ENCODE peak calls at places on chromosome 16, in four cellular contexts. V is OCI-LY7, G is astrocyte of the cerebellum, Q is mesothelial cell of epicardium. M is an unnamed sample.

GRCh38 chr16:1834096-1834495 is 7.1 kb downstream of the FAHD1 start:
- DNase-seq in V (no peak), G (no peak), Q (no peak), M (no peak)

GRCh38 chr16:27033281-27033680 is 33.4 kb upstream of the C16orf82 start:
- DNase-seq in Q (no peak), V (no peak), G (no peak), M (no peak)

GRCh38 chr16:83924686-83925085 is 25.8 kb downstream of the MLYCD start:
- DNase-seq in V (no peak), G (no peak), Q (no peak), M (no peak)

GRCh38 chr16:528111-529011 is 849 bp downstream of the CAPN15 start:
- DNase-seq in G (peak; percentile 8), V (peak; percentile 37), Q (no peak), M (no peak)

GRCh38 chr16:17130733-17131132 is 340.0 kb downstream of the XYLT1 start:
- DNase-seq in Q (no peak), G (no peak), V (no peak), M (no peak)

GRCh38 chr16:13923703-13924298 is 3.8 kb downstream of the ERCC4 start:
- DNase-seq in G (peak; percentile 57), Q (no peak), V (peak; percentile 78), M (peak; percentile 48)

GRCh38 chr16:62225675-62226074 is 189.4 kb upstream of the CDH8 start:
- DNase-seq in Q (peak; percentile 37), G (peak; percentile 15), V (peak; percentile 13), M (no peak)

GRCh38 chr16:31081428-31082351 is 7.1 kb downstream of the PRSS53 start:
- DNase-seq in G (no peak), V (no peak), Q (no peak), M (no peak)

GRCh38 chr16:14399397-14400284 is 230.4 kb downstream of the PARN start:
- DNase-seq in G (peak; percentile 83), Q (no peak), V (no peak), M (no peak)

GRCh38 chr16:9033125-9033830 is 58.2 kb upstream of the HAPSTR1 start:
- DNase-seq in Q (no peak), G (no peak), V (peak; percentile 41), M (peak; percentile 55)

GRCh38 chr16:16171332-16171919 is 51.9 kb downstream of the ABCC6 start:
- DNase-seq in Q (no peak), V (no peak), G (no peak), M (no peak)

GRCh38 chr16:89443727-89444084 is 46.7 kb downstream of the ANKRD11 start:
- DNase-seq in G (no peak), Q (no peak), V (no peak), M (no peak)

GRCh38 chr16:15757630-15758251 is 99.1 kb downstream of the MYH11 start:
- DNase-seq in G (no peak), V (peak; percentile 14), Q (no peak), M (no peak)

GRCh38 chr16:47034455-47034854 is 61.0 kb upstream of the DNAJA2 start:
- DNase-seq in V (no peak), G (no peak), Q (no peak), M (no peak)

GRCh38 chr16:87445486-87445885 is 47.3 kb downstream of the ZCCHC14 start:
- DNase-seq in V (no peak), G (no peak), Q (no peak), M (no peak)

GRCh38 chr16:12171206-12171605 is 194.7 kb downstream of the SNX29 start:
- DNase-seq in Q (no peak), V (no peak), G (no peak), M (no peak)

GRCh38 chr16:72285324-72285723 is 113.4 kb upstream of the PMFBP1 start:
- DNase-seq in Q (no peak), V (no peak), G (no peak), M (no peak)
- TF ChIP-seq CTCF in Q (no peak), V (no peak), G (no peak), M (no peak)

DNA sequence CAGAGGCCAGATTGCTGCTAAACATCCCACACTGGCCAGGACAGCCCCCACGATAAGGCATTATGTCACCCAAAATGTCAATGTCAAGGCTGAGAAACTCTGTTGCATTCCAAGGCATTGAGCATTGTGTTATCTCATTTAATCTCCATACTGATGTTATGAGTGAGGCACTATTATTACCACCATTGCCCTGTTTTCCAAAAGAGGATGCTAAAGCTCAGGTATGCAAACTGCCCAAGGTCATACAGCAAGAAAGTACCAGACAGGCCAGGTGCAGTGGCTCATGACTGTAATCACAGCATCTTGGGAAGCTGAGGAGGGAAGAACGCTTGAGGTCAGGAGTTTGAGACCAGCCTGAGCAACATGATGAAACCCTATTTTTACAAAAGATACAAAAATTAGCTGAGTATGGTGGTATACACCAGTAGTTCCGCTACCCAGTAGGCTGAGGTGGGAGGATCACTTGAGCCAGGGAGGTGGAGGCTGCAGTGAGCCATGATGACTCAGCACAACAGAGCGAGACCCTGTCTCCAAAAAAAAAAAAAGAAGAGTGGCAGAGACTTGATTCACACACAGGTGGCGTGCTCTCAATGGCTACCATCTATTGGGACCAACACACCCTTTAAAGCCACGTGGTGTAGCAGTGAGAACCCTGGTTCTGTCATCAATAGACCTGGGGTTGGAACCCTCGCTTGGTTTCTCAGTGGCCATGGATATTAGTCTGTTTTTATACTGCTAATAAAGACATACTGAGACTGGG is 58.8 kb upstream of the GRIN2A start:
- DNase-seq in G (no peak), V (no peak), Q (no peak), M (no peak)
- TF ChIP-seq CTCF in G (no peak), V (no peak), Q (no peak), M (no peak)

GRCh38 chr16:57775661-57776469 is 26.4 kb downstream of the KIFC3 start:
- DNase-seq in V (no peak), G (no peak), Q (no peak), M (no peak)
- TF ChIP-seq CTCF in V (peak; percentile 25), G (peak; percentile 47), Q (peak; percentile 40), M (no peak)

GRCh38 chr16:75095637-75096036 is 20.9 kb downstream of the LDHD start:
- DNase-seq in G (no peak), Q (no peak), V (no peak), M (no peak)

GRCh38 chr16:75097941-75098897 is 18.4 kb downstream of the LDHD start:
- DNase-seq in G (no peak), Q (no peak), V (no peak), M (peak; percentile 81)

GRCh38 chr16:75097191-75097761 is 19.3 kb downstream of the LDHD start:
- DNase-seq in V (no peak), Q (no peak), G (no peak), M (no peak)

GRCh38 chr16:75095204-75095621 is 21.4 kb downstream of the LDHD start:
- DNase-seq in Q (no peak), V (no peak), G (no peak), M (peak; percentile 47)

GRCh38 chr16:75096730-75097129 is 19.9 kb downstream of the LDHD start:
- DNase-seq in V (no peak), Q (no peak), G (peak; percentile 49), M (no peak)
- TF ChIP-seq CTCF in V (peak; percentile 19), Q (peak; percentile 47), G (peak; percentile 52), M (no peak)

GRCh38 chr16:67109407-67110135 is at the start of gene PHAF1:
- DNase-seq in Q (peak; percentile 91), G (peak; percentile 64), V (peak; percentile 91), M (peak; percentile 100)
- TF ChIP-seq CTCF in Q (no peak), G (no peak), V (no peak), M (no peak)

GRCh38 chr16:22813946-22814325 is at the start of gene HS3ST2:
- DNase-seq in G (no peak), Q (no peak), V (no peak), M (peak; percentile 16)
- TF ChIP-seq CTCF in G (no peak), Q (no peak), V (no peak), M (no peak)

GRCh38 chr16:56956076-56956475 is 5.7 kb upstream of the CETP start:
- DNase-seq in G (no peak), Q (no peak), V (no peak), M (no peak)

GRCh38 chr16:56960681-56961281 is 969 bp upstream of the CETP start:
- DNase-seq in Q (no peak), V (no peak), G (no peak), M (no peak)

GRCh38 chr16:56961386-56961785 is 364 bp upstream of the CETP start:
- DNase-seq in Q (no peak), V (no peak), G (no peak), M (no peak)

GRCh38 chr16:56953006-56953405 is 8.7 kb upstream of the CETP start:
- DNase-seq in G (no peak), V (no peak), Q (no peak), M (no peak)

DNA sequence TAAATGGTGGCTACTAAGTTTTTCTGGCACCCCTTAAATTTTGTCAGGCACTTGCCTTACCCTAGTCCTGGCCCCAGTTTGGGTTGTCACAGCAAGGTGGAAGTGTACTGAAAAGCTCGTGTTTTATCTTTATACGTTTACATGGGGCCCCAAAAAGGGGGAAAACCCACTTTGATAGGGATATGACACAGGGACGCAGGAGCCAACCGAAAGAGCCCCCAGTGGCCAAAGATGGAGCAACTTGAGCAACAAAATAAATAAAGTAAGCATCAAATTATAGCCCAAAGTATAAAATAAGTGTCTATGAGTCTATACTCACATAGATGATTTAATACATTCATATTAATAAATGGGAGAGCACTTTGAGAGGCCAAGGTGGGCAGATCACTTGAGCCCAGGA is 5.0 kb upstream of the CETP start:
- DNase-seq in Q (no peak), V (no peak), G (no peak), M (no peak)
- TF ChIP-seq CTCF in Q (no peak), V (peak; percentile 70), G (peak; percentile 29), M (no peak)

M was measured in GM13976.